ENCODE peak calls at places on chromosomes 2 and 18, in four cellular contexts. One of them, this sample, is unnamed.

GRCh38 chr2:10017313-10017941 is 25.9 kb upstream of the KLF11 start:
- DNase-seq in MCF 10A: no peak
- DNase-seq in right lobe of liver: peak
- DNase-seq in hepatocyte: no peak
- DNase-seq in this sample: no peak

GRCh38 chr2:18977409-18977808 is 381.0 kb downstream of the OSR1 start:
- DNase-seq in MCF 10A: no peak
- DNase-seq in right lobe of liver: no peak
- DNase-seq in hepatocyte: no peak
- DNase-seq in this sample: no peak

GRCh38 chr2:2919574-2920365 is 457.8 kb downstream of the EIPR1 start:
- DNase-seq in MCF 10A: no peak
- DNase-seq in right lobe of liver: no peak
- DNase-seq in hepatocyte: no peak
- DNase-seq in this sample: no peak

GRCh38 chr18:23259701-23260661 is 124.7 kb downstream of the CABLES1 start:
- DNase-seq in MCF 10A: peak
- DNase-seq in right lobe of liver: peak
- DNase-seq in hepatocyte: peak
- DNase-seq in this sample: peak

GRCh38 chr18:74251297-74252031 is 40.3 kb downstream of the CYB5A start:
- DNase-seq in MCF 10A: peak
- DNase-seq in right lobe of liver: no peak
- DNase-seq in hepatocyte: peak
- DNase-seq in this sample: peak

GRCh38 chr2:219176818-219177593 is at the start of gene CNPPD1:
- DNase-seq in MCF 10A: peak
- DNase-seq in right lobe of liver: peak
- DNase-seq in hepatocyte: peak
- DNase-seq in this sample: peak

GRCh38 chr2:130814931-130815680 is 21.6 kb upstream of the ARHGEF4 start:
- DNase-seq in MCF 10A: no peak
- DNase-seq in right lobe of liver: no peak
- DNase-seq in hepatocyte: no peak
- DNase-seq in this sample: no peak

GRCh38 chr2:174461221-174461620 is 25.6 kb downstream of the GPR155 start:
- DNase-seq in MCF 10A: no peak
- DNase-seq in right lobe of liver: no peak
- DNase-seq in hepatocyte: no peak
- DNase-seq in this sample: no peak

DNA sequence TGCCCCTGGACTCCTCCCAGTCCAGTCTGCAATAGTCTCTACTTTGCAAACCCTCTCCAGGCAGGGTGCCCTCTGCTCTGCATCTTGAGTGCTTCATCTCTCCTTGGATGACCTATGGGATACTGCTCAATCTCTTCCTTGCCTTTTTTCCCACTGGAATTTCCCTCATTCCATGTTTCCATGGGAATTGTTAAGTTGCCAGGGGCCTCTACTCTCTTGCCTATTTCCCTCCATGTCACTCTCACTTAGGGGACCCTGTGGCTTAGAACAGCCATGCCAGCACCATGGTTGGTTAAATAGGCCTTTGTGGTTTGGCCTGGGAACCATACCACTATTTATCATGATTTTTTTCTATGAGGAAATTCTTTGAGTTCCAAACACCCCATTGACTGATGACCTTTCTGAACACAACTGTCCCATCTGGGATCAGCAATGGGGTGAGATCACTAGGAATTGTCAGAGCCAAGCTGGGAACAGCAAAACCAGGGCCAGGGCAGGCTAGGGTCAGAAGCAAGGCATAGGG is 91.4 kb upstream of the RBMS1 start:
- DNase-seq in MCF 10A: no peak
- DNase-seq in right lobe of liver: no peak
- DNase-seq in hepatocyte: no peak
- DNase-seq in this sample: no peak
- TF ChIP-seq CTCF in MCF 10A: no peak
- TF ChIP-seq CTCF in right lobe of liver: no peak
- TF ChIP-seq CTCF in hepatocyte: no peak
- TF ChIP-seq CTCF in this sample: no peak

GRCh38 chr2:216064014-216064630 is 17.5 kb downstream of the PECR start:
- DNase-seq in MCF 10A: no peak
- DNase-seq in right lobe of liver: no peak
- DNase-seq in hepatocyte: no peak
- DNase-seq in this sample: no peak
- TF ChIP-seq CTCF in MCF 10A: no peak
- TF ChIP-seq CTCF in right lobe of liver: no peak
- TF ChIP-seq CTCF in hepatocyte: peak
- TF ChIP-seq CTCF in this sample: no peak

GRCh38 chr2:61900246-61900645 is 5.2 kb upstream of the COMMD1 start:
- DNase-seq in MCF 10A: no peak
- DNase-seq in right lobe of liver: no peak
- DNase-seq in hepatocyte: no peak
- DNase-seq in this sample: no peak

GRCh38 chr2:61898810-61899209 is 6.7 kb upstream of the COMMD1 start:
- DNase-seq in MCF 10A: peak
- DNase-seq in right lobe of liver: no peak
- DNase-seq in hepatocyte: peak
- DNase-seq in this sample: no peak
- TF ChIP-seq CTCF in MCF 10A: peak
- TF ChIP-seq CTCF in right lobe of liver: peak
- TF ChIP-seq CTCF in hepatocyte: peak
- TF ChIP-seq CTCF in this sample: peak

DNA sequence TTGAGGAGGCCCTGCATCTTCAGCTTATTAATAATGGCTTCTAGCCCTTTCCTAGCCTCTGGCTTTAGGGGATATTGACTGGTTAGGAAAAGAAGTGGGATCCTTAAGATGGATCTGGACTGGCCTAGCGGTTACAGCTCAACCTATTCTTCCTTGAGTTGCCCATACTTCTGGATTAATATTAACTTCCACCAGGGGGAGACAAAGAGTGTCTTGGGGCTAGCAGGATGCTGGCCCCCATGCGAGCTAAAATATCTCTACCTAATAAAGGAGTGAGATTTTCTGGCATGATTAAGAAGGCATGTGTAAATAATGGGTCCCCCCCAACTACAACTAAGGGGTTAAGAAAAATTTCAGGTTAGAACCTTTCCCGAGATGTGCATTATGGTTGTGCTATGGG is 23.2 kb upstream of the PLA2R1 start:
- DNase-seq in MCF 10A: no peak
- DNase-seq in right lobe of liver: no peak
- DNase-seq in hepatocyte: no peak
- DNase-seq in this sample: no peak
- TF ChIP-seq CTCF in MCF 10A: no peak
- TF ChIP-seq CTCF in right lobe of liver: no peak
- TF ChIP-seq CTCF in hepatocyte: no peak
- TF ChIP-seq CTCF in this sample: peak

This sample was measured in CD14-positive monocyte.